ENCODE peak calls at places on chromosomes 4 and X, in four cellular contexts. H is GM13977, D is mucosa of gallbladder, F is non-pigmented ciliary epithelial cell. T is an unnamed sample.
A peak's percentile ranks its signal among the peaks of the same experiment; 100 is the strongest.

GRCh38 chr4:181807771-181808170 is 435.4 kb upstream of the TENM3 start:
- DNase-seq in H (no peak), D (no peak), F (peak; percentile 22), T (no peak)

GRCh38 chr4:88573995-88574394 is 18.3 kb upstream of the HERC3 start:
- DNase-seq in H (no peak), D (no peak), F (no peak), T (no peak)

GRCh38 chrX:134760671-134761070 is 102.4 kb upstream of the PLAC1 start:
- DNase-seq in H (no peak), D (no peak), F (no peak), T (no peak)

GRCh38 chr4:16227462-16227868 is 1.2 kb upstream of the TAPT1 start:
- DNase-seq in H (no peak), D (peak; percentile 17), F (no peak), T (peak; percentile 40)

GRCh38 chr4:105184316-105184988 is 37.8 kb downstream of the TET2 start:
- DNase-seq in H (no peak), D (no peak), F (no peak), T (no peak)

GRCh38 chr4:77127837-77128621 is 29.0 kb upstream of the CCNG2 start:
- DNase-seq in H (no peak), D (no peak), F (no peak), T (no peak)

GRCh38 chrX:39653656-39654055 is 444.1 kb downstream of the BCOR start:
- DNase-seq in H (no peak), D (no peak), F (no peak), T (no peak)

GRCh38 chr4:168637872-168638756 is 141.3 kb downstream of the PALLD start:
- DNase-seq in H (no peak), D (no peak), F (no peak), T (no peak)

GRCh38 chr4:3709846-3710441 is 56.2 kb upstream of the ADRA2C start:
- DNase-seq in H (no peak), D (no peak), F (no peak), T (no peak)